ENCODE peak calls at places on chromosomes 1 and 21, in four cellular contexts. U is uterus, S is A549, X is cardiac fibroblast. Q is an unnamed sample.

GRCh38 chr1:3403011-3403345 is 51.5 kb upstream of the ARHGEF16 start:
- DNase-seq in U (no peak), S (no peak), X (no peak), Q (no peak)

GRCh38 chr1:181479137-181479745 is 4.1 kb upstream of the CACNA1E start:
- DNase-seq in U (peak), S (peak), X (peak), Q (peak)

GRCh38 chr1:26570287-26570686 is 40.7 kb downstream of the RPS6KA1 start:
- DNase-seq in U (no peak), S (no peak), X (peak), Q (no peak)

GRCh38 chr1:203328714-203329122 is 22.2 kb downstream of the FMOD start:
- DNase-seq in U (no peak), S (no peak), X (no peak), Q (no peak)

GRCh38 chr1:10630661-10631120 is 155.9 kb downstream of the PEX14 start:
- DNase-seq in U (peak), S (no peak), X (no peak), Q (no peak)

GRCh38 chr1:88646852-88647645 is 37.0 kb upstream of the PKN2 start:
- DNase-seq in U (no peak), S (no peak), X (peak), Q (no peak)

GRCh38 chr1:5504364-5504740 is 487.9 kb downstream of the NPHP4 start:
- DNase-seq in U (no peak), S (no peak), X (no peak), Q (no peak)

GRCh38 chr1:165896277-165896676 is 68.9 kb downstream of the UCK2 start:
- DNase-seq in U (no peak), S (no peak), X (peak), Q (peak)

GRCh38 chr1:97451422-97451821 is 469.4 kb downstream of the DPYD start:
- DNase-seq in U (no peak), S (no peak), X (peak), Q (no peak)

GRCh38 chr1:174963547-174964125 is 36.1 kb upstream of the CACYBP start:
- DNase-seq in U (no peak), S (no peak), X (no peak), Q (no peak)

GRCh38 chr21:18622383-18622782 is 218.8 kb upstream of the TMPRSS15 start:
- DNase-seq in U (no peak), S (no peak), X (no peak), Q (no peak)

GRCh38 chr1:111593403-111594127 is 26.0 kb upstream of the RAP1A start:
- DNase-seq in U (no peak), S (no peak), X (peak), Q (no peak)

GRCh38 chr1:155504207-155504606 is 58.4 kb downstream of the ASH1L start:
- DNase-seq in U (no peak), S (peak), X (peak), Q (no peak)

GRCh38 chr1:113811353-113811887 is 856 bp downstream of the RSBN1 start:
- DNase-seq in U (no peak), S (peak), X (peak), Q (no peak)

GRCh38 chr1:113808450-113809195 is 3.7 kb downstream of the RSBN1 start:
- DNase-seq in U (no peak), S (no peak), X (no peak), Q (no peak)

GRCh38 chr1:113812661-113813135 is 422 bp upstream of the RSBN1 start:
- DNase-seq in U (peak), S (no peak), X (no peak), Q (no peak)

GRCh38 chr1:113811888-113812660 is at the start of gene RSBN1:
- DNase-seq in U (peak), S (peak), X (peak), Q (peak)

GRCh38 chr1:113809651-113810602 is 2.3 kb downstream of the RSBN1 start:
- DNase-seq in U (no peak), S (no peak), X (no peak), Q (peak)
- H3K4me3 ChIP-seq in U (peak), S (peak), X (peak), Q (peak)

GRCh38 chr1:231091853-231092301 is 51.8 kb upstream of the FAM89A start:
- DNase-seq in U (no peak), S (peak), X (peak), Q (no peak)

GRCh38 chr1:231094421-231094820 is 54.4 kb upstream of the FAM89A start:
- DNase-seq in U (no peak), S (no peak), X (no peak), Q (no peak)

GRCh38 chr1:231091415-231091814 is 51.4 kb upstream of the FAM89A start:
- DNase-seq in U (no peak), S (no peak), X (no peak), Q (no peak)

GRCh38 chr1:231092380-231092779 is 52.3 kb upstream of the FAM89A start:
- DNase-seq in U (no peak), S (no peak), X (no peak), Q (no peak)

GRCh38 chr1:231093158-231093922 is 53.3 kb upstream of the FAM89A start:
- DNase-seq in U (no peak), S (no peak), X (no peak), Q (no peak)
- TF ChIP-seq CTCF in U (no peak), S (peak), X (no peak), Q (no peak)

GRCh38 chr1:39680751-39681150 is 8.8 kb upstream of the NT5C1A start:
- DNase-seq in U (no peak), S (no peak), X (no peak), Q (no peak)

GRCh38 chr1:39681999-39682398 is 9.2 kb downstream of the HPCAL4 start:
- DNase-seq in U (no peak), S (no peak), X (no peak), Q (no peak)

GRCh38 chr1:39683591-39684312 is 7.5 kb downstream of the HPCAL4 start:
- DNase-seq in U (no peak), S (no peak), X (no peak), Q (no peak)

GRCh38 chr1:39679821-39680220 is 7.9 kb upstream of the NT5C1A start:
- DNase-seq in U (no peak), S (no peak), X (peak), Q (no peak)

DNA sequence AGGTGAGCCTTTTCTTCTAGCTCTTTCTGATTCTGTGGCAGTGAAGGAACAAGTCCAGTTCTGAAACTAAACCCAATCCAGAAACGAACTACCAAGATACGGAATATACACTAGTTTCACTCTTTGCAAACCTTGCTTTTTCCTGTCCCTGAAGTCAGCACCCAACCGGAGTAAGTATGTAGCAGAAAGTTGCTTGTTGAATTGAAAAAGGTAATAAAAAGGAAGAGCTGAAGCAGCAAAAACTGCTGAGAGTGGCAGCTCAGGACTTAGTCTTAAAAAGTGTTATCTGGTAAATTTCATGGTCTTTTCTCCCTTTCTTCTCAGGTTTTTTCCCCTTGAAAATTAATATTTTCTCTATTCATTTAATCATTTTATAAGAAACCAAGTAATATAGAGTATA is 9.4 kb upstream of the NT5C1A start:
- DNase-seq in U (no peak), S (no peak), X (no peak), Q (no peak)
- H3K4me3 ChIP-seq in U (no peak), S (no peak), X (no peak), Q (no peak)

DNA sequence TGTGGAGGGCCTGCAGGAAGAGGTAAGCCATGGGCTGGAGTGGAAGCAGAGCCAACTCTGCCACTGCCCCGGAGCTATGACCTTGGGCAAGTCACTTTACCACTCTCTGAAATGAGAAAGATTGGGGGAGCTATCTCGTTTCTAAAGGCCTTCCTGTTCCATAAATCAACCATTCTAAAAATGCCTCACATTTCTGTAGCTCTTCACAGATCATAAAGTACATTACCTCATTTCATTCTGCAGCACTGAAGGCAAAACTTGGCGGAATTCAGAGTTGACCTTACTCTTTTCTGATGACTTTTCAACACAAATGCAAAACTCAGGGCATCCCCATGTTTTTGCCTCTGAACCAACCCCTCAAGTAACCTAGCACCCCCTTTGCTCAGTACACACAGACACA is 404.0 kb upstream of the NFIA start:
- DNase-seq in U (no peak), S (no peak), X (no peak), Q (no peak)
- TF ChIP-seq CTCF in U (no peak), S (no peak), X (no peak), Q (no peak)

GRCh38 chr1:167631386-167631941 is 1.4 kb downstream of the RCSD1 start:
- DNase-seq in U (no peak), S (no peak), X (no peak), Q (no peak)

GRCh38 chr1:167631987-167632680 is 2.1 kb downstream of the RCSD1 start:
- DNase-seq in U (no peak), S (no peak), X (no peak), Q (no peak)

GRCh38 chr1:167628754-167629515 is 1.1 kb upstream of the RCSD1 start:
- DNase-seq in U (peak), S (no peak), X (no peak), Q (no peak)

GRCh38 chr1:167629681-167630567 is at the start of gene RCSD1:
- DNase-seq in U (peak), S (no peak), X (no peak), Q (no peak)

DNA sequence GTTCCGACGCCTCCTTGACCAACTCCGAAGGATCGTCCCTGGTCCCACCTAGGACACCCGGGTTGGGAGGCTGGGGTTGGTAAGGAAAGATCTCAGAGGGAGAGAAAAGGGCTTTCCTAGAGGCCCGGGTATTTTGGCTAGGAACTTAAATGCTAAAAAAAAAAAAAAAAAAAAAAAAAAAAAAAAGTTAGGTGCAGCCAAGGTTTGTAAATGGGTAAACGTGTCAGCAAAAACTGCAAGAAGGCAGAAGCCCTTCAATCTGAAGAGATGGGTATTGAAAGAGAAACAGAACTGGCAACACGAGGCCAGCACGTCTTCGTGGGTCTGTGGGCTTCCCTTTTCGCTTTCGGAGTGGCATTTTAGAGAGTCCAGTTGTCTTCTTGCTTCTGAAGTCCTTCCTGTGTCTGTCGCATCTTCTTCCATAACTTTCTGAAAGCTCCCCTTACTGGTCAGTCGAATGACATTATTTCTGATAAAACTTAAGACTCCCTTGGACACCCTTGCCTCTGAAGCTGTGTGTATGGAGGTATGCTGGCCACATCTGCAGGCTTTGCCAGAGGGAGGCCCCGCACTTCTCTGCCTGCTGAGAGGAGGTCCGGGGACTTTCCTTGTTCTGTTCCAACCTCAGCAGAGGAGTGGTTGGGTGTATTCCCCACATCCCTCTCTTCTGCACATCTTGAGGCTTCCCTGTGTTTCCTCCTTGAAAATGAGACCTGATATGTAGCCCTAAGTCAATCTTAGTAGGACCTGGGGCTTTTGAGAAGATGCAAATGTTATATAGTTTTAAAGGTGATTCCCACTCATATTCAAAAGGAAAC is 745 bp downstream of the RCSD1 start:
- DNase-seq in U (no peak), S (no peak), X (no peak), Q (no peak)
- H3K4me3 ChIP-seq in U (peak), S (peak), X (peak), Q (peak)

GRCh38 chr1:173868266-173869107 is at the start of gene ZBTB37:
- DNase-seq in U (peak), S (peak), X (no peak), Q (no peak)
- TF ChIP-seq CTCF in U (no peak), S (peak), X (no peak), Q (no peak)

GRCh38 chr1:160548183-160548582 is 25.1 kb upstream of the SLAMF6 start:
- DNase-seq in U (no peak), S (no peak), X (no peak), Q (no peak)
- H3K4me3 ChIP-seq in U (no peak), S (no peak), X (no peak), Q (no peak)

GRCh38 chr1:240254006-240254405 is 162.3 kb downstream of the FMN2 start:
- DNase-seq in U (no peak), S (no peak), X (no peak), Q (no peak)

GRCh38 chr1:240258910-240259309 is 167.2 kb downstream of the FMN2 start:
- DNase-seq in U (no peak), S (no peak), X (peak), Q (peak)

GRCh38 chr1:240256836-240257503 is 165.3 kb downstream of the FMN2 start:
- DNase-seq in U (no peak), S (no peak), X (no peak), Q (no peak)

GRCh38 chr1:240254778-240255291 is 163.2 kb downstream of the FMN2 start:
- DNase-seq in U (no peak), S (no peak), X (no peak), Q (no peak)
- TF ChIP-seq CTCF in U (no peak), S (no peak), X (no peak), Q (no peak)

GRCh38 chr1:35073265-35073811 is 5.8 kb upstream of the ZMYM1 start:
- DNase-seq in U (no peak), S (no peak), X (no peak), Q (no peak)

GRCh38 chr1:35080171-35080854 is 1.1 kb downstream of the ZMYM1 start:
- DNase-seq in U (no peak), S (no peak), X (no peak), Q (no peak)

GRCh38 chr1:35079003-35079930 is at the start of gene ZMYM1:
- DNase-seq in U (peak), S (peak), X (peak), Q (peak)
- H3K4me3 ChIP-seq in U (peak), S (peak), X (peak), Q (peak)